ENCODE peak calls at places on chromosomes 6 and 20, in nine cellular contexts. R, C, V, L, N, X, U, D and T are unnamed samples.

GRCh38 chr6:31579119-31579505 is 3.1 kb downstream of the LTB start:
- DNase-seq in R (no peak), C (no peak), V (no peak), L (no peak), N (no peak), X (no peak), U (no peak), D (no peak), T (no peak)

GRCh38 chr6:139394027-139394649 is 19.7 kb upstream of the CITED2 start:
- DNase-seq in R (no peak), C (no peak), V (no peak), L (no peak), N (no peak), X (no peak), U (no peak), D (no peak), T (no peak)

GRCh38 chr20:9912858-9913434 is 74.1 kb upstream of the PAK5 start:
- DNase-seq in R (no peak), C (no peak), V (no peak), L (peak), N (no peak), X (peak), U (no peak), D (peak), T (no peak)

GRCh38 chr20:25280574-25281535 is 33.0 kb downstream of the PYGB start:
- DNase-seq in R (peak), C (no peak), V (peak), L (no peak), N (peak), X (no peak), U (no peak), D (no peak), T (no peak)

GRCh38 chr6:50610562-50610961 is 102.8 kb upstream of the TFAP2D start:
- DNase-seq in R (no peak), C (no peak), V (no peak), L (no peak), N (no peak), X (no peak), U (no peak), D (no peak), T (no peak)

GRCh38 chr6:157033428-157034140 is 256.4 kb downstream of the ARID1B start:
- DNase-seq in R (no peak), C (no peak), V (no peak), L (no peak), N (no peak), X (peak), U (no peak), D (no peak), T (no peak)

GRCh38 chr6:165636415-165637048 is 26.5 kb downstream of the PDE10A start:
- DNase-seq in R (no peak), C (no peak), V (no peak), L (no peak), N (no peak), X (no peak), U (no peak), D (no peak), T (no peak)

GRCh38 chr6:45930419-45931059 is 85.1 kb downstream of the CLIC5 start:
- DNase-seq in R (no peak), C (peak), V (peak), L (peak), N (peak), X (peak), U (peak), D (peak), T (peak)

GRCh38 chr6:11121851-11122250 is 10.3 kb upstream of the ERVFRD-1 start:
- DNase-seq in R (no peak), C (no peak), V (no peak), L (no peak), N (no peak), X (no peak), U (no peak), D (no peak), T (no peak)

GRCh38 chr6:137902721-137903120 is 35.7 kb downstream of the TNFAIP3 start:
- DNase-seq in R (no peak), C (no peak), V (no peak), L (no peak), N (no peak), X (no peak), U (no peak), D (no peak), T (no peak)

GRCh38 chr6:34792605-34793500 is 970 bp downstream of the BLTP3A start:
- DNase-seq in R (peak), C (no peak), V (no peak), L (no peak), N (peak), X (peak), U (no peak), D (no peak), T (no peak)

GRCh38 chr20:57582029-57582378 is 21.1 kb downstream of the PCK1 start:
- DNase-seq in R (peak), C (no peak), V (no peak), L (no peak), N (no peak), X (no peak), U (no peak), D (no peak), T (no peak)

GRCh38 chr20:37235065-37235464 is 26.5 kb downstream of the GHRH start:
- DNase-seq in R (peak), C (no peak), V (no peak), L (no peak), N (no peak), X (no peak), U (no peak), D (no peak), T (no peak)

GRCh38 chr20:51715873-51716215 is 52.3 kb downstream of the ATP9A start:
- DNase-seq in R (no peak), C (no peak), V (no peak), L (no peak), N (no peak), X (no peak), U (no peak), D (no peak), T (no peak)

GRCh38 chr6:108897371-108897770 is 49.1 kb downstream of the ARMC2 start:
- DNase-seq in R (no peak), C (no peak), V (no peak), L (no peak), N (no peak), X (no peak), U (no peak), D (no peak), T (no peak)

GRCh38 chr6:127458817-127459216 is 372 bp downstream of the KIAA0408 start:
- DNase-seq in R (peak), C (no peak), V (no peak), L (no peak), N (peak), X (no peak), U (no peak), D (peak), T (no peak)

GRCh38 chr6:12173670-12174069 is 116.5 kb upstream of the EDN1 start:
- DNase-seq in R (no peak), C (no peak), V (no peak), L (no peak), N (no peak), X (no peak), U (no peak), D (no peak), T (no peak)

GRCh38 chr20:19786311-19786710 is 28.3 kb downstream of the RIN2 start:
- DNase-seq in R (peak), C (no peak), V (no peak), L (peak), N (no peak), X (peak), U (no peak), D (no peak), T (no peak)

GRCh38 chr20:54622338-54623280 is 147.2 kb downstream of the DOK5 start:
- DNase-seq in R (no peak), C (no peak), V (no peak), L (no peak), N (no peak), X (no peak), U (no peak), D (no peak), T (no peak)

GRCh38 chr6:31576897-31577341 is 1.6 kb downstream of the TNF start:
- DNase-seq in R (no peak), C (peak), V (no peak), L (no peak), N (no peak), X (no peak), U (no peak), D (no peak), T (no peak)

GRCh38 chr20:63504642-63505041 is 5.8 kb upstream of the EEF1A2 start:
- DNase-seq in R (no peak), C (no peak), V (no peak), L (no peak), N (no peak), X (no peak), U (no peak), D (no peak), T (no peak)

GRCh38 chr6:45369870-45370269 is 7.9 kb downstream of the SUPT3H start:
- DNase-seq in R (no peak), C (no peak), V (no peak), L (no peak), N (no peak), X (no peak), U (no peak), D (no peak), T (no peak)

GRCh38 chr6:43671801-43672690 is 15.5 kb downstream of the MRPS18A start:
- DNase-seq in R (no peak), C (no peak), V (no peak), L (no peak), N (no peak), X (no peak), U (no peak), D (peak), T (no peak)

GRCh38 chr6:34235605-34236422 is 859 bp upstream of the HMGA1 start:
- DNase-seq in R (peak), C (peak), V (peak), L (no peak), N (peak), X (no peak), U (peak), D (peak), T (peak)

GRCh38 chr6:147285087-147285855 is 81.1 kb downstream of the STXBP5 start:
- DNase-seq in R (no peak), C (no peak), V (no peak), L (no peak), N (no peak), X (peak), U (peak), D (no peak), T (no peak)

GRCh38 chr6:4781967-4782537 is 5.8 kb downstream of the CDYL start:
- DNase-seq in R (no peak), C (no peak), V (no peak), L (no peak), N (no peak), X (no peak), U (no peak), D (no peak), T (no peak)

GRCh38 chr20:19692685-19693119 is 65.4 kb upstream of the RIN2 start:
- DNase-seq in R (peak), C (peak), V (no peak), L (no peak), N (peak), X (peak), U (peak), D (peak), T (no peak)

GRCh38 chr6:121008553-121008952 is 325.7 kb downstream of the TBC1D32 start:
- DNase-seq in R (no peak), C (no peak), V (no peak), L (no peak), N (no peak), X (no peak), U (no peak), D (no peak), T (no peak)

GRCh38 chr20:7841967-7842301 is 98.3 kb downstream of the HAO1 start:
- DNase-seq in R (peak), C (no peak), V (no peak), L (peak), N (no peak), X (peak), U (no peak), D (no peak), T (no peak)

GRCh38 chr6:40276176-40276575 is 311.0 kb downstream of the LRFN2 start:
- DNase-seq in R (no peak), C (no peak), V (no peak), L (no peak), N (no peak), X (no peak), U (no peak), D (no peak), T (no peak)

GRCh38 chr20:60804918-60805631 is 447.0 kb upstream of the CDH4 start:
- DNase-seq in R (no peak), C (no peak), V (no peak), L (no peak), N (no peak), X (no peak), U (no peak), D (no peak), T (no peak)

GRCh38 chr20:19734811-19735210 is 23.2 kb upstream of the RIN2 start:
- DNase-seq in R (no peak), C (no peak), V (no peak), L (no peak), N (no peak), X (no peak), U (no peak), D (no peak), T (no peak)

GRCh38 chr6:3885262-3886036 is 36.3 kb downstream of the FAM50B start:
- DNase-seq in R (no peak), C (no peak), V (no peak), L (no peak), N (no peak), X (peak), U (no peak), D (no peak), T (no peak)

GRCh38 chr6:10968776-10969175 is 75.3 kb downstream of the ELOVL2 start:
- DNase-seq in R (no peak), C (no peak), V (no peak), L (peak), N (no peak), X (no peak), U (no peak), D (no peak), T (no peak)

GRCh38 chr6:107730106-107730505 is 94.0 kb downstream of the SCML4 start:
- DNase-seq in R (no peak), C (no peak), V (no peak), L (no peak), N (no peak), X (no peak), U (peak), D (no peak), T (peak)

DNA sequence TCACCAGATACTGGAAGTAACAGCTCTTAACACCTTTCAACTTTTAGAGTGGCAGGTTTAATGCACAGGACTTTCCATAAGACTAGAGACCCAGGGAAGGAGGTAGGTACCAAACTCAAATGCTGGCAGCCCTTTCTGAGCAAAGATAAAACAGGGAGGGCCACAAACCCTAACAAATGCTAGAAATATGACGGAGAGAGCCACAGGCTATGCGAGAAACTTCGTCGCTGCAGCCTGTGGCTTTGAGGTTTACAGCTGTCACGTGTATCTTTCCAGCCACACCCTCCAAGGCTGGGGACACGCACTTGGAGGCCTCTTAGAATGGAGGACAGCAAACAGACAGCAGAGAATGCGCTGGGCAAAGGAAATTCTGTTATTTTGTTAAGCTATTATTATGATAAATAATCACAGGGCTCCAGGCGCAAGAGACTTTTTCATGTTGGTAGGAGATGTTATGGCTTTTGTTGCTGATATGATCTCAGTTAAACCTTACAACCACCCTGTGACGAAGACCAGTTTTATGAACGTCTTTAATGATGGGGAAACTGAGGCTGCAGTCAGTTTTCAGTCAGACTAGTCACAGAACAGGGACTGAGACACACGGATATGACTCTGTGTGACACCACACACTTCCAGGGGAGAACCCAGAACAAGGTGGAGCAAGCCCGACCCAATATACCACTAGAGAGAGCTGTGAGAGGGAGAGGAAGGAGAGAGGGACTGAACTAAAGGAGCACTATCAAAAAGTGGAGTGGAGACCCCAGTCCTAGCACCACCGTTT is 2.0 kb downstream of the TRAM2 start:
- DNase-seq in R (peak), C (peak), V (no peak), L (no peak), N (peak), X (peak), U (peak), D (no peak), T (peak)
- H3K27ac ChIP-seq in R (peak), C (peak), V (peak), L (peak), N (peak), X (peak), U (peak), D (peak), T (peak)

GRCh38 chr6:126039284-126039683 is 52.9 kb downstream of the TRMT11 start:
- DNase-seq in R (no peak), C (no peak), V (no peak), L (no peak), N (no peak), X (peak), U (no peak), D (no peak), T (no peak)

GRCh38 chr6:126040826-126041225 is 54.5 kb downstream of the TRMT11 start:
- DNase-seq in R (no peak), C (no peak), V (no peak), L (no peak), N (peak), X (peak), U (no peak), D (no peak), T (no peak)

GRCh38 chr6:126040394-126040793 is 54.1 kb downstream of the TRMT11 start:
- DNase-seq in R (no peak), C (no peak), V (no peak), L (no peak), N (no peak), X (no peak), U (no peak), D (no peak), T (no peak)

GRCh38 chr6:126038234-126038633 is 51.9 kb downstream of the TRMT11 start:
- DNase-seq in R (no peak), C (no peak), V (no peak), L (no peak), N (no peak), X (no peak), U (no peak), D (no peak), T (no peak)

DNA sequence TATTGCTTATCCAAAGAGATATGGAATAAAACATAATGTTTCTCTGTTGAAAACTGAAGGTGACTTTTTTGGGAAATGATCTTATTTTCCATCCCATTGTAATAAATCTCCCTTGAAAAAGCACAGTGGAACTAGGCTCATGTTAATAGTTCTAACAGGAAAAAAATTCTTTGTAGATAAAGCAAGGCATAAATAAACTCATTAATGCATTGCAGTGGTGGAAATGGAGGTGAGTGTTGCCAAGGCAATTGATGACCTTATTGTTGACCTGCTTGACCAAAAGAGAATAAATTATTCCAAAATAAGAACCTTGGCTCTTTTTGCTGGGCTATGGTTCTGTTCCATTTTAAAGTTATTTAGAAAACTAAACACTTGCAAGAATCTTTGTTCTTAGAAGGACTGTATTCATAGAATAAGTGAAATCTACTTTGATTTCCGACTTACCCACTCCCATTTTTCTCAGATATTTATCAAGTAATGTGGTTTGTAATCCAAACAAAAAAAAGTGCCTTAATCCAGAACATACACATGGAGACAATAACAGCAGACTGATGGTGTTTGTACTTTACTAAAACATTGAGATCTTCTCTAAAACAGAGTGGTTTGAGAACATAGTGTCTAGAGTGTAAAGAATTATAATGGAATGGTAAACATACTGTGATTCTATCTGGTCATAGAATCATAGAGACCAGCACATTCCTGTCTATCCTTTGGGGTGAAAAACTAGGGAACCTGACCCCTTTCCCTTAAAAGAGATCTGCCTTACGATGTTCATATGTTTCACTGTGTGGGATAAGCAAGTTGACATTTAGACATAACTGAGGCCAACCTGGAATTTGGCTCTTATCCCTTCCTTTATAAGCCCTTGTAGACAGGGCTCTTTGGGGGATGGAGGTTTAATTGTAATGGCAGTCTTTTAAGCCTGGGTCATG is 55.4 kb downstream of the TRMT11 start:
- DNase-seq in R (no peak), C (no peak), V (no peak), L (no peak), N (no peak), X (peak), U (no peak), D (no peak), T (no peak)
- H3K27ac ChIP-seq in R (peak), C (no peak), V (no peak), L (no peak), N (peak), X (peak), U (no peak), D (no peak), T (no peak)

DNA sequence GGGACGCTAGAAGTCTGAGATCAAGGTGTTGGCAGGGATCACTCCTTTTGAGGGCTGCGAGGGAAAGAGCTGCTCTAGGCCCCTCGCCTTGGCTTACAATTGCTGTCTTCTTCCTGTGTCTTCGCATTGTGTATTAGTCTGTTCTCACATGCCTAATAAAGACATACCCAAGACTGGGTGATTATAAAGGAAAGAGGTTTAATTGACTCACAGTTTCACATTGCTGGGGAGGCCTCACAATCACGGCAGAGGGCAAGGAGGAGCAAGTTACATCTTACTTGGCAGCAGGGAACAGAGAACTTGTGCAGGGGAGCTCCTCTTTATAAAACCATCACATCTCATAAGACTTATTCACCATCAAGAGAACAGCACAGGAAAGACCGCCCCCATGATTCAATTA is 102.5 kb upstream of the ASF1A start:
- DNase-seq in R (no peak), C (no peak), V (no peak), L (no peak), N (no peak), X (no peak), U (no peak), D (no peak), T (no peak)
- H3K27ac ChIP-seq in R (no peak), C (no peak), V (no peak), L (no peak), N (no peak), X (no peak), U (no peak), D (no peak), T (no peak)

GRCh38 chr6:23097569-23097968 is 528.2 kb downstream of the HDGFL1 start:
- DNase-seq in R (no peak), C (no peak), V (no peak), L (no peak), N (no peak), X (no peak), U (no peak), D (no peak), T (no peak)
- H3K27ac ChIP-seq in R (no peak), C (no peak), V (no peak), L (no peak), N (no peak), X (no peak), U (no peak), D (no peak), T (no peak)

DNA sequence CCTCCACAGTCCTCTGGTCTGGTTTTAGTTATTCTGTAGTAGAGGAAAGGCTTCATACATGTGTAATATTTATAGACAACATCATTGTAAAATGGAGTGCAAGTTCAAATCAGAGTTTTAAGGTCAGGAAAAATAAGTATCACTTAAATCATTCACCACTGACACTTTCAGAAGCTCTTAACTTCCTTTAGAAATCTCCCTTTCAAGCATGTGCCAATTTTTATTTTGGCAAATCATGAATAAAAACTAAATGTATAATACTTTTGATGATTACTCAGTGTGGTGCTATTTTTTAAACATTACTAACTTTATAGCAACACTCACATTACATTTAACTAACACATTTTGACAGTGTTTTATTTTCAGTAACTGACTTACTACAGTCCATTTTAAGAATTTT is 112.2 kb downstream of the OGFRL1 start:
- DNase-seq in R (no peak), C (no peak), V (no peak), L (no peak), N (no peak), X (no peak), U (no peak), D (no peak), T (no peak)
- H3K27ac ChIP-seq in R (no peak), C (no peak), V (no peak), L (no peak), N (no peak), X (no peak), U (no peak), D (no peak), T (no peak)